ENCODE peak calls at places on chromosomes 16 and 17, in five cellular contexts. V, F, K, Z and U are unnamed samples.

GRCh38 chr17:19447085-19447583 is 36.1 kb downstream of the RNF112 start:
- DNase-seq in Z (no peak), F (peak; percentile 60), V (peak; percentile 80), K (no peak), U (peak; percentile 92)

GRCh38 chr17:79800325-79801155 is 3.7 kb upstream of the CBX8 start:
- DNase-seq in K (no peak), F (no peak), V (no peak), Z (no peak), U (no peak)

GRCh38 chr17:56594528-56595418 is 1.3 kb downstream of the NOG start:
- DNase-seq in V (peak; percentile 42), Z (no peak), F (peak; percentile 17), K (no peak), U (peak; percentile 40)

GRCh38 chr17:27241346-27241946 is 52.5 kb upstream of the WSB1 start:
- DNase-seq in K (no peak), V (no peak), F (no peak), Z (peak; percentile 41), U (no peak)

GRCh38 chr17:36544049-36544319 is 735 bp upstream of the GGNBP2 start:
- DNase-seq in K (peak; percentile 35), Z (no peak), V (peak; percentile 46), F (peak; percentile 63), U (no peak)

GRCh38 chr16:18975109-18975508 is 8.6 kb upstream of the TMC7 start:
- DNase-seq in K (no peak), Z (no peak), F (no peak), V (no peak), U (no peak)

GRCh38 chr17:6456914-6457687 is 12.8 kb downstream of the PIMREG start:
- DNase-seq in K (peak; percentile 29), V (peak; percentile 87), F (peak; percentile 63), Z (peak; percentile 18), U (no peak)

GRCh38 chr17:7222093-7222971 is 2.6 kb downstream of the ACADVL start:
- DNase-seq in V (no peak), F (no peak), Z (no peak), K (no peak), U (no peak)

GRCh38 chr17:60231691-60232090 is 81.9 kb downstream of the CA4 start:
- DNase-seq in V (no peak), Z (no peak), F (no peak), K (no peak), U (no peak)

GRCh38 chr16:89173629-89173921 is 2.0 kb downstream of the CDH15 start:
- DNase-seq in Z (no peak), F (no peak), V (no peak), K (no peak), U (no peak)

GRCh38 chr17:80160536-80160935 is 9.3 kb upstream of the CARD14 start:
- DNase-seq in Z (no peak), F (no peak), K (no peak), V (no peak), U (no peak)

GRCh38 chr17:81664051-81664470 is 2.3 kb downstream of the OXLD1 start:
- DNase-seq in F (no peak), V (no peak), K (no peak), Z (no peak), U (no peak)

GRCh38 chr16:67326472-67327309 is at the start of the genes KCTD19 and LRRC36:
- DNase-seq in Z (no peak), V (peak; percentile 93), F (no peak), K (peak; percentile 45), U (peak; percentile 95)

GRCh38 chr17:79546386-79546785 is 64.5 kb downstream of the RBFOX3 start:
- DNase-seq in V (no peak), F (no peak), Z (no peak), K (no peak), U (no peak)

GRCh38 chr16:31177136-31177535 is 2.8 kb upstream of the FUS start:
- DNase-seq in V (no peak), Z (peak; percentile 89), K (no peak), F (no peak), U (no peak)

GRCh38 chr17:55421179-55421934 is at the start of gene MMD:
- DNase-seq in F (peak; percentile 15), K (no peak), Z (no peak), V (peak; percentile 81), U (no peak)

GRCh38 chr16:14071576-14072271 is 605 bp downstream of the MRTFB start:
- DNase-seq in V (peak; percentile 19), K (no peak), Z (no peak), F (no peak), U (no peak)

GRCh38 chr16:69406780-69407331 is 17.6 kb upstream of the CYB5B start:
- DNase-seq in V (peak; percentile 71), F (no peak), Z (no peak), K (no peak), U (no peak)

GRCh38 chr16:87700406-87701065 is 65.2 kb downstream of the KLHDC4 start:
- DNase-seq in F (no peak), Z (no peak), K (no peak), V (no peak), U (no peak)

DNA sequence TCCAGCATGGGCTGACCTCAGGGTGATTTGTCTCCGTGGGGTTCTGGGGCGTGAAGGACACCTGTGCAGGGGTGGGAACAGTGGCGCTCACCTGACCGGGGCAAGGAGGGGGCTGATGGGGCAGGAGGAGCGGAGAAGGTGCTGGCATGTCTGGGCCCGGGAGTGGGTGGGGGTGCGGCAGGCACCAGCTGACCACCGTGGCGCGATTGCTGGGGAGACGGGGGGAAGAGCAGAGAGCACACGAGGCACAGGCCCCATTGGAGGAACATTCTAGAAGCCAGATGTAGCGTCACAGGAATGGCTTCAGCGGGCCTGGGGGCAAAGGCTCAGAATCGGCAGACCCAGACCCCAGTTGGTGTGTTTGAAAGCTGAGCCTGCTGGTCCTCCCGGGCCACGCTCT is 12.1 kb downstream of the CACNA1H start:
- DNase-seq in F (no peak), Z (no peak), V (no peak), K (no peak), U (no peak)
- TF ChIP-seq CTCF in F (no peak), Z (no peak), V (no peak), K (no peak), U (no peak)

DNA sequence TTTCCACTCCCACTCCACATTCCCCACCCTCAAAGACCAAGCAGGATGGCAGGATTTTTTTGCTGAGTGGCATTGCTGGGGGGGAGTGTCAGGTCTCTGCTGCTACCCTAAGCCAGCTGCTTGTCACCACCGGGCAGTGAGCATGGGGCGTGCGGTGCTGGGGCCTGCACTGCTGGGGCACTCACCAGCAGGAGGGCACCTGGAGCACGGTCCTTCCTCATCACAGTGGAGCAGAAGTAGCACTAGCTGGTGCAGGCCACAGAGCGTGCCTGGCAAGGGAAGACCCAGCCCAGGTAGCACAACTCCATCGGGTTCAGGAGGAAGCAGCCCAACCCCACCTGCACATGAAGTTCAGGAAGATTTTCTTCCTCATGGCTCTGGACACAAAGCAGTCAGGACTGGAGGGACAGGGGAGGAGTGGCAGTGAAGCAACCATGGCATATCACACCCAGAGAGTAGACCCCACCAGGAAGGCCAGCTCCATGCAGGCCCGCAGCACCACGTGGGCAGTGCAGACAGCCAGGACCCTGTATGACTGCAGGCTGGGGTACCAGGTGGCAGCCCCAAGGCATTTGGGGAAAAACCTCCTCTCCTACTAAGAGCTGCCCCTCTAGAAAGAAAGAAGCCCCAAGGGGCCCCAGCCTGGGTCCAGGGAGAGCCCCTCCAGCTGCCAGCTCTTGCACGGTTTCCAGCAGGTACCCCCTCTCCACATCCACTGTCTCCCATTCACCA is 16.8 kb upstream of the MYO18A start:
- DNase-seq in Z (no peak), K (no peak), V (no peak), F (no peak), U (no peak)
- TF ChIP-seq CTCF in Z (no peak), K (no peak), V (no peak), F (no peak), U (no peak)

GRCh38 chr16:2204727-2205103 is 539 bp upstream of the MLST8 start:
- DNase-seq in Z (no peak), K (no peak), F (no peak), V (no peak), U (no peak)

GRCh38 chr16:2206780-2207433 is 1.7 kb downstream of the MLST8 start:
- DNase-seq in V (no peak), Z (no peak), K (no peak), F (no peak), U (no peak)

GRCh38 chr16:2206420-2206779 is 1.1 kb downstream of the MLST8 start:
- DNase-seq in F (no peak), V (no peak), Z (no peak), K (no peak), U (no peak)

GRCh38 chr16:2205104-2205966 is at the start of gene MLST8:
- DNase-seq in V (peak; percentile 90), Z (no peak), F (peak; percentile 78), K (peak; percentile 88), U (peak; percentile 73)

GRCh38 chr16:2205967-2206313 is 686 bp downstream of the MLST8 start:
- DNase-seq in Z (no peak), V (no peak), K (no peak), F (no peak), U (peak; percentile 38)
- TF ChIP-seq CTCF in Z (no peak), V (no peak), K (no peak), F (no peak), U (no peak)

GRCh38 chr16:3173892-3174617 is 13.9 kb upstream of the OR1F1 start:
- DNase-seq in V (peak; percentile 76), K (no peak), F (no peak), Z (no peak), U (peak; percentile 67)

GRCh38 chr16:3175157-3176153 is 12.5 kb upstream of the OR1F1 start:
- DNase-seq in V (peak; percentile 71), F (no peak), Z (no peak), K (no peak), U (peak; percentile 45)

GRCh38 chr16:3171181-3171854 is 16.7 kb upstream of the OR1F1 start:
- DNase-seq in K (no peak), V (no peak), Z (no peak), F (no peak), U (no peak)

GRCh38 chr16:3171855-3172593 is 16.0 kb upstream of the OR1F1 start:
- DNase-seq in V (peak; percentile 82), K (no peak), Z (no peak), F (no peak), U (no peak)

DNA sequence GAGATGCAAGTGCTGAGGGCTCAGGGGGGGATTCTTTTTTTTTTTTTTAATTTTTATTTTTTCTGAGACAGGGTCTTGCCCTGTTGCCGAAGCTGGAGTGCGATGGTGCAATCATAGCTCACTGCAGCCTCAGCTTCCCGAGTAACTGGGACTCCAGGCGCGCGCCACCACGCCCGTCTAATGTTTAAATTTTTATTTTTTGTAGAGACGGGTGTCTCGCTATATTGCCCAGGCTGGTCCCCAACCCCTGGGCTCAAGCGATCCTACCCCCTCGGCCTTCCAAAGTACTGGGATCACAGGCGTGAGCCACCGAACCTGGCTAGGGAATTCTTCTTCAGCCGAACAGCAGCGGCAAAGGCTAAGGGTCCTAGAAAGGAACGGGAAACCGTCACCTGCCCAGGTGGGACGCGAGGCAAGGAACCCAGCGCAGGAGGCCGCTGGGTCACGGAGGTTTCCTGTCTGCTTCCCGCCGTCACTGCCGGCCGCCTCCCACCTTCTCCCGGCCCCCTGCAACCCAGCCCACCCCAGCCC is 13.3 kb upstream of the OR1F1 start:
- DNase-seq in V (no peak), Z (no peak), K (no peak), F (no peak), U (no peak)
- TF ChIP-seq CTCF in V (no peak), Z (no peak), K (no peak), F (no peak), U (no peak)

GRCh38 chr17:3667366-3668278 is 756 bp downstream of the TAX1BP3 start:
- DNase-seq in V (peak; percentile 89), F (peak; percentile 81), Z (peak; percentile 54), K (peak; percentile 91), U (peak; percentile 62)
- TF ChIP-seq CTCF in V (peak; percentile 11), F (no peak), Z (peak; percentile 13), K (no peak), U (no peak)